ENCODE peak calls at places on chromosomes 1 and 21, in ten cellular contexts. K, M, W, T, B, C, P, S, J and I are unnamed samples.

GRCh38 chr21:42269382-42269781 is 45.8 kb downstream of the TFF3 start:
- DNase-seq in K (no peak), M (no peak), W (peak), T (no peak), B (no peak), C (no peak), P (no peak), S (no peak), J (no peak), I (no peak)

GRCh38 chr1:102872097-102872496 is 236.2 kb downstream of the COL11A1 start:
- DNase-seq in K (no peak), M (no peak), W (no peak), T (no peak), B (no peak), C (no peak), P (no peak), S (no peak), J (no peak), I (no peak)

GRCh38 chr1:228988655-228989054 is 253.4 kb downstream of the RHOU start:
- DNase-seq in K (peak), M (no peak), W (no peak), T (no peak), B (no peak), C (no peak), P (no peak), S (no peak), J (no peak), I (no peak)

GRCh38 chr1:22262583-22262982 is 119.7 kb upstream of the WNT4 start:
- DNase-seq in K (no peak), M (peak), W (no peak), T (no peak), B (no peak), C (no peak), P (no peak), S (no peak), J (no peak), I (no peak)

GRCh38 chr1:24102966-24103365 is 9.0 kb downstream of the MYOM3 start:
- DNase-seq in K (no peak), M (no peak), W (no peak), T (no peak), B (no peak), C (no peak), P (no peak), S (no peak), J (no peak), I (no peak)

GRCh38 chr1:166083887-166084286 is 82.9 kb downstream of the FAM78B start:
- DNase-seq in K (no peak), M (no peak), W (no peak), T (no peak), B (no peak), C (no peak), P (no peak), S (no peak), J (no peak), I (no peak)

GRCh38 chr21:35476616-35477395 is 427.7 kb upstream of the RUNX1 start:
- DNase-seq in K (peak), M (no peak), W (peak), T (no peak), B (no peak), C (no peak), P (peak), S (no peak), J (no peak), I (no peak)

GRCh38 chr1:63701187-63701586 is 72.6 kb upstream of the ROR1 start:
- DNase-seq in K (no peak), M (no peak), W (peak), T (no peak), B (no peak), C (no peak), P (no peak), S (no peak), J (no peak), I (no peak)

GRCh38 chr1:41404308-41404755 is 43.1 kb downstream of the FOXO6 start:
- DNase-seq in K (no peak), M (no peak), W (peak), T (no peak), B (no peak), C (no peak), P (no peak), S (peak), J (no peak), I (peak)

GRCh38 chr1:248820041-248820585 is 5.6 kb downstream of the SH3BP5L start:
- DNase-seq in K (no peak), M (no peak), W (no peak), T (no peak), B (no peak), C (no peak), P (no peak), S (no peak), J (no peak), I (no peak)

GRCh38 chr1:155514582-155515187 is 47.9 kb downstream of the ASH1L start:
- DNase-seq in K (no peak), M (no peak), W (no peak), T (no peak), B (no peak), C (no peak), P (no peak), S (no peak), J (no peak), I (no peak)

GRCh38 chr1:56396524-56397067 is 182.8 kb downstream of the PLPP3 start:
- DNase-seq in K (no peak), M (no peak), W (no peak), T (no peak), B (no peak), C (no peak), P (no peak), S (no peak), J (no peak), I (no peak)

GRCh38 chr1:229128209-229128608 is 142.7 kb upstream of the RAB4A start:
- DNase-seq in K (no peak), M (no peak), W (no peak), T (no peak), B (no peak), C (no peak), P (no peak), S (no peak), J (no peak), I (no peak)

GRCh38 chr1:152870831-152871730 is 7.0 kb upstream of the SMCP start:
- DNase-seq in K (peak), M (peak), W (peak), T (no peak), B (no peak), C (no peak), P (no peak), S (peak), J (peak), I (peak)
- H3K4me3 ChIP-seq in K (no peak), M (peak), W (no peak), T (no peak), B (no peak), C (no peak), P (no peak), S (no peak), J (no peak), I (no peak)

GRCh38 chr1:200894712-200895447 is at the start of gene INAVA:
- DNase-seq in K (no peak), M (no peak), W (peak), T (no peak), B (no peak), C (no peak), P (no peak), S (peak), J (peak), I (no peak)
- H3K4me3 ChIP-seq in K (no peak), M (peak), W (peak), T (no peak), B (no peak), C (peak), P (no peak), S (peak), J (peak), I (no peak)

GRCh38 chr1:3747522-3747848 is 4.8 kb upstream of the CCDC27 start:
- DNase-seq in K (no peak), M (no peak), W (no peak), T (no peak), B (no peak), C (no peak), P (no peak), S (no peak), J (no peak), I (no peak)

GRCh38 chr1:3746784-3747521 is 5.3 kb upstream of the CCDC27 start:
- DNase-seq in K (peak), M (peak), W (peak), T (no peak), B (no peak), C (peak), P (no peak), S (peak), J (no peak), I (peak)

GRCh38 chr1:3746389-3746783 is 5.9 kb upstream of the CCDC27 start:
- DNase-seq in K (no peak), M (no peak), W (peak), T (no peak), B (no peak), C (no peak), P (no peak), S (no peak), J (no peak), I (no peak)

GRCh38 chr1:3749512-3749911 is 2.7 kb upstream of the CCDC27 start:
- DNase-seq in K (no peak), M (no peak), W (no peak), T (no peak), B (no peak), C (no peak), P (no peak), S (no peak), J (no peak), I (no peak)

DNA sequence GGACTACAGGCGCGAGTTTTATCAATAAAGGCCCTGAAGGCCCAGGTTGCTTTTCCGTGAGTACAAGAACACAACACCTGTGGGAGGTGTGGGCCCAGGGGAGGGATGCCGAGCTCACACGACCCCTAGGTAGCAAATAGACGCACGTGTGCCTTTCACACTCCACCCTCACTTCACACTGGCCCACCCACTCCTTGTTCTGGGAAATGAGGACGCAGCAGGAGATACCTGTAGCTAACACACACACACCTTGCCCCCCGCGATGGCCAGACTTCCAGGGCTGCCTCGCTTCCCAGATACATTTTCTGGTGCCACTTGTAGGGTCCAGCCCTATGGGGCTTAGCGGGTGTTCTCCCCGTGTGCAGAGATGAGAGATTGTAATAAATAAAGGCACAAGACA is 4.3 kb upstream of the CCDC27 start:
- DNase-seq in K (no peak), M (no peak), W (no peak), T (no peak), B (no peak), C (no peak), P (no peak), S (no peak), J (no peak), I (no peak)
- H3K4me3 ChIP-seq in K (peak), M (peak), W (peak), T (peak), B (peak), C (no peak), P (peak), S (peak), J (no peak), I (peak)

DNA sequence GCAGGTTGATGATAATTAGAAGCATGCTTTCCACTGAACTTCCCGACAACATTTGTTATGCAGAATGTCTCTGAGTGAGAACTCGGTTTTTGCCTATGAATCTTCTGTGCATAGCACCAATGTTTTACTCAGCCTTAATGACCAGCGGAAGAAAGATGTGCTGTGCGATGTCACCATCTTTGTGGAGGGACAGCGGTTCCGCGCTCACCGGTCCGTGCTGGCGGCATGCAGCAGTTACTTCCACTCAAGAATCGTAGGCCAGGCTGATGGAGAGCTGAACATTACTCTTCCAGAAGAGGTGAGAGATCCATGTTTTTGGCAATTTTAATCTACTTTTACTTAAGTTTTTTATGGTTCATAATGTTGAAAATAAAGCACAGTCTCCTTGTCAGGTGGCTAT is 22.5 kb downstream of the BACH1 start:
- DNase-seq in K (no peak), M (no peak), W (no peak), T (no peak), B (no peak), C (no peak), P (no peak), S (no peak), J (no peak), I (no peak)
- H3K4me3 ChIP-seq in K (no peak), M (no peak), W (no peak), T (no peak), B (no peak), C (no peak), P (no peak), S (no peak), J (no peak), I (no peak)

GRCh38 chr1:180912801-180913616 is at the start of gene KIAA1614:
- DNase-seq in K (peak), M (no peak), W (no peak), T (no peak), B (no peak), C (no peak), P (no peak), S (no peak), J (no peak), I (peak)
- H3K4me3 ChIP-seq in K (peak), M (peak), W (no peak), T (peak), B (peak), C (peak), P (peak), S (no peak), J (no peak), I (peak)

GRCh38 chr1:111600295-111600694 is 19.3 kb upstream of the RAP1A start:
- DNase-seq in K (no peak), M (no peak), W (no peak), T (no peak), B (no peak), C (no peak), P (no peak), S (no peak), J (no peak), I (no peak)
- H3K4me3 ChIP-seq in K (no peak), M (peak), W (no peak), T (no peak), B (no peak), C (no peak), P (no peak), S (no peak), J (no peak), I (no peak)

GRCh38 chr1:108692724-108693655 is 880 bp downstream of the PRPF38B start:
- DNase-seq in K (peak), M (peak), W (peak), T (no peak), B (no peak), C (no peak), P (peak), S (peak), J (peak), I (peak)
- H3K4me3 ChIP-seq in K (peak), M (peak), W (peak), T (peak), B (peak), C (peak), P (peak), S (peak), J (peak), I (peak)

GRCh38 chr1:213979751-213980605 is 7.8 kb upstream of the PROX1 start:
- DNase-seq in K (no peak), M (no peak), W (no peak), T (no peak), B (no peak), C (no peak), P (no peak), S (no peak), J (no peak), I (no peak)
- H3K4me3 ChIP-seq in K (no peak), M (no peak), W (no peak), T (no peak), B (no peak), C (no peak), P (no peak), S (no peak), J (no peak), I (no peak)

GRCh38 chr1:203289281-203289981 is 15.9 kb upstream of the BTG2 start:
- DNase-seq in K (no peak), M (peak), W (no peak), T (no peak), B (no peak), C (no peak), P (no peak), S (no peak), J (no peak), I (no peak)

GRCh38 chr1:203288351-203288894 is 16.9 kb upstream of the BTG2 start:
- DNase-seq in K (no peak), M (peak), W (no peak), T (no peak), B (no peak), C (no peak), P (no peak), S (no peak), J (no peak), I (no peak)

GRCh38 chr1:203290261-203291089 is 14.8 kb upstream of the BTG2 start:
- DNase-seq in K (peak), M (peak), W (no peak), T (no peak), B (no peak), C (peak), P (no peak), S (peak), J (no peak), I (peak)

GRCh38 chr1:203289982-203290260 is 15.4 kb upstream of the BTG2 start:
- DNase-seq in K (no peak), M (no peak), W (no peak), T (no peak), B (no peak), C (no peak), P (no peak), S (no peak), J (no peak), I (no peak)

GRCh38 chr1:203291201-203292096 is 13.9 kb upstream of the BTG2 start:
- DNase-seq in K (no peak), M (no peak), W (no peak), T (no peak), B (no peak), C (no peak), P (no peak), S (no peak), J (no peak), I (no peak)
- H3K4me3 ChIP-seq in K (no peak), M (no peak), W (no peak), T (no peak), B (no peak), C (no peak), P (no peak), S (no peak), J (no peak), I (no peak)

GRCh38 chr1:68780919-68781318 is 284.0 kb upstream of the DEPDC1 start:
- DNase-seq in K (no peak), M (no peak), W (no peak), T (no peak), B (no peak), C (no peak), P (no peak), S (no peak), J (no peak), I (no peak)
- H3K4me3 ChIP-seq in K (no peak), M (no peak), W (no peak), T (no peak), B (no peak), C (no peak), P (no peak), S (no peak), J (no peak), I (no peak)